ENCODE peak calls at places on chromosomes 5 and 9, in six cellular contexts. L is activated T-cell treated with anti-CD3 and anti-CD28 coated beads for 1 hour, J is Calu3, K is caudate nucleus, A is spleen, S is NT2/D1. O is an unnamed sample.

GRCh38 chr5:66891184-66891925 is 295.2 kb downstream of the MAST4 start:
- DNase-seq in L (no peak), J (no peak), K (no peak), A (no peak), S (no peak), O (no peak)

GRCh38 chr9:127561491-127562270 is 50.4 kb upstream of the STXBP1 start:
- DNase-seq in L (no peak), J (peak), K (no peak), A (no peak), S (peak), O (no peak)

GRCh38 chr5:157575096-157575872 is at the start of gene ADAM19:
- DNase-seq in L (peak), J (peak), K (no peak), A (peak), S (peak), O (no peak)

GRCh38 chr5:176915906-176916305 is 16.8 kb upstream of the HK3 start:
- DNase-seq in L (no peak), J (no peak), K (no peak), A (no peak), S (no peak), O (no peak)

GRCh38 chr5:73625314-73625904 is 587 bp upstream of the ARHGEF28 start:
- DNase-seq in L (no peak), J (no peak), K (no peak), A (no peak), S (no peak), O (no peak)

GRCh38 chr5:4036861-4037260 is 441.2 kb downstream of the IRX1 start:
- DNase-seq in L (no peak), J (no peak), K (peak), A (no peak), S (no peak), O (no peak)

GRCh38 chr9:79431019-79431679 is 140.6 kb upstream of the TLE4 start:
- DNase-seq in L (no peak), J (no peak), K (no peak), A (no peak), S (no peak), O (no peak)

GRCh38 chr9:6852243-6852963 is 94.6 kb downstream of the KDM4C start:
- DNase-seq in L (no peak), J (no peak), K (no peak), A (no peak), S (no peak), O (no peak)

GRCh38 chr5:137453476-137454080 is 45.5 kb downstream of the SPOCK1 start:
- DNase-seq in L (no peak), J (peak), K (no peak), A (no peak), S (peak), O (no peak)

GRCh38 chr5:150525163-150525562 is 17.2 kb downstream of the NDST1 start:
- DNase-seq in L (no peak), J (no peak), K (no peak), A (no peak), S (no peak), O (no peak)

GRCh38 chr5:43573058-43573457 is 16.2 kb upstream of the PAIP1 start:
- DNase-seq in L (no peak), J (no peak), K (no peak), A (no peak), S (no peak), O (no peak)

GRCh38 chr9:136858844-136859757 is 7.0 kb downstream of the MAMDC4 start:
- DNase-seq in L (no peak), J (peak), K (peak), A (peak), S (no peak), O (peak)

GRCh38 chr5:76831108-76831447 is 12.2 kb downstream of the F2RL1 start:
- DNase-seq in L (no peak), J (peak), K (no peak), A (peak), S (no peak), O (no peak)

GRCh38 chr5:143030349-143030748 is 260.2 kb downstream of the ARHGAP26 start:
- DNase-seq in L (no peak), J (no peak), K (no peak), A (no peak), S (no peak), O (no peak)

GRCh38 chr9:131739988-131740648 is at the start of gene RAPGEF1:
- DNase-seq in L (peak), J (peak), K (peak), A (peak), S (no peak), O (peak)

GRCh38 chr9:129093602-129094386 is 12.9 kb downstream of the DOLPP1 start:
- DNase-seq in L (no peak), J (no peak), K (no peak), A (no peak), S (no peak), O (no peak)

GRCh38 chr9:17225407-17225806 is 90.6 kb downstream of the CNTLN start:
- DNase-seq in L (no peak), J (no peak), K (no peak), A (no peak), S (no peak), O (no peak)

GRCh38 chr5:175867587-175868347 is 3.6 kb upstream of the CPLX2 start:
- DNase-seq in L (no peak), J (peak), K (peak), A (no peak), S (no peak), O (no peak)

GRCh38 chr5:67353500-67353931 is 156.9 kb upstream of the CD180 start:
- DNase-seq in L (no peak), J (no peak), K (no peak), A (peak), S (no peak), O (no peak)

GRCh38 chr5:60792438-60792837 is 51.6 kb downstream of the ELOVL7 start:
- DNase-seq in L (no peak), J (no peak), K (no peak), A (no peak), S (no peak), O (no peak)

GRCh38 chr5:74621492-74621891 is 19.0 kb downstream of the ENC1 start:
- DNase-seq in L (no peak), J (no peak), K (no peak), A (no peak), S (no peak), O (no peak)

GRCh38 chr9:120985759-120986353 is 59.3 kb upstream of the TRAF1 start:
- DNase-seq in L (no peak), J (peak), K (no peak), A (no peak), S (peak), O (no peak)

GRCh38 chr5:177431317-177432142 is 5.1 kb downstream of the GRK6 start:
- DNase-seq in L (peak), J (no peak), K (no peak), A (peak), S (no peak), O (no peak)

GRCh38 chr9:13020141-13020540 is 245.3 kb downstream of the LURAP1L start:
- DNase-seq in L (no peak), J (no peak), K (no peak), A (no peak), S (no peak), O (no peak)

GRCh38 chr5:104815212-104815611 is 1252.6 kb upstream of the NUDT12 start:
- DNase-seq in L (no peak), J (no peak), K (no peak), A (no peak), S (no peak), O (no peak)

GRCh38 chr9:113620377-113621161 is 157.0 kb downstream of the RGS3 start:
- DNase-seq in L (no peak), J (peak), K (no peak), A (peak), S (peak), O (no peak)

GRCh38 chr9:127700594-127701255 is 6.1 kb upstream of the CFAP157 start:
- DNase-seq in L (no peak), J (no peak), K (no peak), A (no peak), S (no peak), O (no peak)

GRCh38 chr5:114097570-114097969 is 264.3 kb upstream of the KCNN2 start:
- DNase-seq in L (no peak), J (no peak), K (no peak), A (no peak), S (no peak), O (no peak)

GRCh38 chr5:909994-910768 is 17.5 kb downstream of the TRIP13 start:
- DNase-seq in L (no peak), J (no peak), K (no peak), A (no peak), S (no peak), O (no peak)

GRCh38 chr5:173420108-173420507 is 91.9 kb upstream of the STC2 start:
- DNase-seq in L (no peak), J (no peak), K (peak), A (no peak), S (no peak), O (no peak)

GRCh38 chr9:83355729-83356128 is 182.5 kb downstream of the FRMD3 start:
- DNase-seq in L (no peak), J (no peak), K (no peak), A (no peak), S (no peak), O (no peak)

O was measured in amygdala.